ENCODE peak calls at places on chromosomes 12 and 14, in four cellular contexts. One of them, this sample, is unnamed.

GRCh38 chr12:31492599-31493196 is 98.2 kb downstream of the DENND5B start:
- DNase-seq in NB4: no peak
- DNase-seq in Daoy: no peak
- DNase-seq in activated CD4-positive, alpha-beta T cell treated with anti-CD3 and anti-CD28 coated beads for 24 hours: no peak
- DNase-seq in this sample: peak; percentile 11

GRCh38 chr12:108881953-108882352 is 2.1 kb downstream of the DAO start:
- DNase-seq in NB4: no peak
- DNase-seq in Daoy: no peak
- DNase-seq in activated CD4-positive, alpha-beta T cell treated with anti-CD3 and anti-CD28 coated beads for 24 hours: no peak
- DNase-seq in this sample: no peak

GRCh38 chr14:34806257-34806656 is 68.9 kb downstream of the BAZ1A start:
- DNase-seq in activated CD4-positive, alpha-beta T cell treated with anti-CD3 and anti-CD28 coated beads for 24 hours: no peak
- DNase-seq in Daoy: no peak
- DNase-seq in NB4: no peak
- DNase-seq in this sample: no peak

GRCh38 chr12:12508612-12509011 is 54.1 kb downstream of the DUSP16 start:
- DNase-seq in Daoy: no peak
- DNase-seq in NB4: no peak
- DNase-seq in activated CD4-positive, alpha-beta T cell treated with anti-CD3 and anti-CD28 coated beads for 24 hours: no peak
- DNase-seq in this sample: peak; percentile 18

GRCh38 chr12:102528111-102528510 is 47.7 kb upstream of the IGF1 start:
- DNase-seq in activated CD4-positive, alpha-beta T cell treated with anti-CD3 and anti-CD28 coated beads for 24 hours: no peak
- DNase-seq in NB4: no peak
- DNase-seq in Daoy: no peak
- DNase-seq in this sample: peak; percentile 25

GRCh38 chr14:94320243-94320642 is 2.9 kb downstream of the SERPINA6 start:
- DNase-seq in NB4: peak; percentile 8
- DNase-seq in activated CD4-positive, alpha-beta T cell treated with anti-CD3 and anti-CD28 coated beads for 24 hours: no peak
- DNase-seq in Daoy: no peak
- DNase-seq in this sample: no peak

GRCh38 chr12:15581006-15581405 is 208.2 kb downstream of the EPS8 start:
- DNase-seq in NB4: no peak
- DNase-seq in activated CD4-positive, alpha-beta T cell treated with anti-CD3 and anti-CD28 coated beads for 24 hours: no peak
- DNase-seq in Daoy: no peak
- DNase-seq in this sample: peak; percentile 12

GRCh38 chr14:93011650-93012317 is 88.8 kb downstream of the CHGA start:
- DNase-seq in NB4: no peak
- DNase-seq in activated CD4-positive, alpha-beta T cell treated with anti-CD3 and anti-CD28 coated beads for 24 hours: no peak
- DNase-seq in Daoy: no peak
- DNase-seq in this sample: no peak

GRCh38 chr12:114275937-114276785 is 129.8 kb downstream of the TBX5 start:
- DNase-seq in Daoy: no peak
- DNase-seq in NB4: no peak
- DNase-seq in activated CD4-positive, alpha-beta T cell treated with anti-CD3 and anti-CD28 coated beads for 24 hours: no peak
- DNase-seq in this sample: peak; percentile 27

GRCh38 chr12:87233636-87234035 is 795.6 kb downstream of the C12orf50 start:
- DNase-seq in Daoy: no peak
- DNase-seq in NB4: no peak
- DNase-seq in activated CD4-positive, alpha-beta T cell treated with anti-CD3 and anti-CD28 coated beads for 24 hours: no peak
- DNase-seq in this sample: no peak

GRCh38 chr12:89528434-89528833 is 2.6 kb upstream of the POC1B start:
- DNase-seq in NB4: peak; percentile 49
- DNase-seq in activated CD4-positive, alpha-beta T cell treated with anti-CD3 and anti-CD28 coated beads for 24 hours: no peak
- DNase-seq in Daoy: no peak
- DNase-seq in this sample: no peak

GRCh38 chr14:78848234-78848820 is 678.2 kb downstream of the NRXN3 start:
- DNase-seq in NB4: peak; percentile 27
- DNase-seq in activated CD4-positive, alpha-beta T cell treated with anti-CD3 and anti-CD28 coated beads for 24 hours: no peak
- DNase-seq in Daoy: peak; percentile 30
- DNase-seq in this sample: peak; percentile 18

GRCh38 chr12:47939009-47939601 is 24.3 kb upstream of the TMEM106C start:
- DNase-seq in activated CD4-positive, alpha-beta T cell treated with anti-CD3 and anti-CD28 coated beads for 24 hours: no peak
- DNase-seq in Daoy: no peak
- DNase-seq in NB4: no peak
- DNase-seq in this sample: no peak

GRCh38 chr12:24814379-24815086 is 134.4 kb downstream of the BCAT1 start:
- DNase-seq in activated CD4-positive, alpha-beta T cell treated with anti-CD3 and anti-CD28 coated beads for 24 hours: no peak
- DNase-seq in Daoy: no peak
- DNase-seq in NB4: peak; percentile 73
- DNase-seq in this sample: no peak

GRCh38 chr12:31783996-31784645 is 55.3 kb upstream of the AMN1 start:
- DNase-seq in Daoy: no peak
- DNase-seq in activated CD4-positive, alpha-beta T cell treated with anti-CD3 and anti-CD28 coated beads for 24 hours: no peak
- DNase-seq in NB4: no peak
- DNase-seq in this sample: no peak

GRCh38 chr14:106845286-106846087 is 1319.1 kb downstream of the TMEM121 start:
- DNase-seq in activated CD4-positive, alpha-beta T cell treated with anti-CD3 and anti-CD28 coated beads for 24 hours: peak; percentile 34
- DNase-seq in NB4: peak; percentile 68
- DNase-seq in Daoy: peak; percentile 60
- DNase-seq in this sample: no peak

GRCh38 chr12:7122876-7123769 is 5.6 kb downstream of the RBP5 start:
- DNase-seq in activated CD4-positive, alpha-beta T cell treated with anti-CD3 and anti-CD28 coated beads for 24 hours: no peak
- DNase-seq in NB4: no peak
- DNase-seq in Daoy: no peak
- DNase-seq in this sample: no peak

GRCh38 chr12:124174406-124174805 is 120.5 kb upstream of the RFLNA start:
- DNase-seq in activated CD4-positive, alpha-beta T cell treated with anti-CD3 and anti-CD28 coated beads for 24 hours: no peak
- DNase-seq in Daoy: peak; percentile 67
- DNase-seq in NB4: no peak
- DNase-seq in this sample: peak; percentile 80

GRCh38 chr12:60123443-60124000 is 527.7 kb downstream of the SLC16A7 start:
- DNase-seq in NB4: no peak
- DNase-seq in Daoy: no peak
- DNase-seq in activated CD4-positive, alpha-beta T cell treated with anti-CD3 and anti-CD28 coated beads for 24 hours: no peak
- DNase-seq in this sample: peak; percentile 6

GRCh38 chr12:53603804-53604203 is 22.4 kb downstream of the ATF7 start:
- DNase-seq in NB4: no peak
- DNase-seq in Daoy: no peak
- DNase-seq in activated CD4-positive, alpha-beta T cell treated with anti-CD3 and anti-CD28 coated beads for 24 hours: no peak
- DNase-seq in this sample: no peak

GRCh38 chr14:75069811-75070145 is 337 bp downstream of the ZC2HC1C start:
- DNase-seq in Daoy: no peak
- DNase-seq in activated CD4-positive, alpha-beta T cell treated with anti-CD3 and anti-CD28 coated beads for 24 hours: no peak
- DNase-seq in NB4: no peak
- DNase-seq in this sample: no peak

GRCh38 chr12:24222968-24223367 is 273.5 kb upstream of the SOX5 start:
- DNase-seq in Daoy: no peak
- DNase-seq in activated CD4-positive, alpha-beta T cell treated with anti-CD3 and anti-CD28 coated beads for 24 hours: no peak
- DNase-seq in NB4: peak; percentile 24
- DNase-seq in this sample: no peak

GRCh38 chr12:104507672-104508071 is 50.9 kb downstream of the CHST11 start:
- DNase-seq in activated CD4-positive, alpha-beta T cell treated with anti-CD3 and anti-CD28 coated beads for 24 hours: no peak
- DNase-seq in Daoy: peak; percentile 31
- DNase-seq in NB4: no peak
- DNase-seq in this sample: no peak

GRCh38 chr12:3930216-3930615 is 57.0 kb upstream of the PARP11 start:
- DNase-seq in NB4: no peak
- DNase-seq in Daoy: no peak
- DNase-seq in activated CD4-positive, alpha-beta T cell treated with anti-CD3 and anti-CD28 coated beads for 24 hours: no peak
- DNase-seq in this sample: no peak

GRCh38 chr14:22112004-22112403 is 438.4 kb upstream of the OR4E1 start:
- DNase-seq in NB4: peak; percentile 31
- DNase-seq in activated CD4-positive, alpha-beta T cell treated with anti-CD3 and anti-CD28 coated beads for 24 hours: peak; percentile 29
- DNase-seq in Daoy: peak; percentile 33
- DNase-seq in this sample: no peak

GRCh38 chr12:64256166-64256800 is 34.2 kb upstream of the KICS2 start:
- DNase-seq in activated CD4-positive, alpha-beta T cell treated with anti-CD3 and anti-CD28 coated beads for 24 hours: no peak
- DNase-seq in NB4: peak; percentile 64
- DNase-seq in Daoy: peak; percentile 50
- DNase-seq in this sample: peak; percentile 65

GRCh38 chr12:104622942-104623341 is 166.2 kb downstream of the CHST11 start:
- DNase-seq in Daoy: no peak
- DNase-seq in NB4: peak; percentile 53
- DNase-seq in activated CD4-positive, alpha-beta T cell treated with anti-CD3 and anti-CD28 coated beads for 24 hours: no peak
- DNase-seq in this sample: no peak

GRCh38 chr14:96146131-96146771 is 58.4 kb upstream of the BDKRB2 start:
- DNase-seq in activated CD4-positive, alpha-beta T cell treated with anti-CD3 and anti-CD28 coated beads for 24 hours: no peak
- DNase-seq in NB4: no peak
- DNase-seq in Daoy: peak; percentile 88
- DNase-seq in this sample: peak; percentile 72

GRCh38 chr12:20314325-20314724 is 54.0 kb upstream of the PDE3A start:
- DNase-seq in NB4: no peak
- DNase-seq in Daoy: no peak
- DNase-seq in activated CD4-positive, alpha-beta T cell treated with anti-CD3 and anti-CD28 coated beads for 24 hours: no peak
- DNase-seq in this sample: peak; percentile 35

This sample was measured in GM03348.